ENCODE peak calls at places on chromosome 3, in nine cellular contexts. P is HCT116, L is GM12864, D is adrenal gland, U is RWPE1, M is heart right ventricle, X is testis, T is AG04450, S is bronchial epithelial cell. E is an unnamed sample.

GRCh38 chr3:36679384-36680200 is 84.8 kb downstream of the DCLK3 start:
- DNase-seq in L (no peak), P (peak; percentile 34), M (no peak), U (peak; percentile 59), T (peak; percentile 58), D (no peak), X (no peak), S (peak; percentile 98), E (peak; percentile 72)

GRCh38 chr3:171379281-171379680 is 80.9 kb downstream of the TNIK start:
- DNase-seq in S (no peak), X (peak; percentile 21), D (no peak), U (no peak), M (no peak), T (no peak), P (no peak), L (no peak), E (peak; percentile 3)

GRCh38 chr3:52431459-52432223 is 13.3 kb downstream of the SEMA3G start:
- DNase-seq in P (no peak), D (no peak), M (no peak), U (no peak), S (no peak), L (no peak), X (no peak), T (no peak), E (no peak)

GRCh38 chr3:153394017-153394416 is 232.0 kb downstream of the RAP2B start:
- DNase-seq in T (no peak), D (no peak), L (no peak), S (no peak), X (no peak), P (no peak), U (no peak), M (no peak), E (no peak)

GRCh38 chr3:38124324-38125122 is 12.4 kb downstream of the ACAA1 start:
- DNase-seq in M (no peak), L (no peak), X (no peak), D (no peak), S (no peak), U (no peak), P (no peak), T (no peak), E (no peak)

GRCh38 chr3:71428841-71429609 is 154.5 kb downstream of the FOXP1 start:
- DNase-seq in U (peak; percentile 54), S (peak; percentile 95), M (peak; percentile 21), P (no peak), D (no peak), X (no peak), T (no peak), L (no peak), E (peak; percentile 14)

GRCh38 chr3:21901504-21901903 is 150.5 kb upstream of the ZNF385D start:
- DNase-seq in L (no peak), T (no peak), S (peak; percentile 65), P (no peak), D (no peak), X (no peak), M (no peak), U (no peak), E (no peak)

GRCh38 chr3:157417247-157417646 is 19.4 kb upstream of the PTX3 start:
- DNase-seq in U (no peak), L (no peak), S (no peak), D (no peak), P (no peak), X (no peak), T (no peak), M (no peak), E (no peak)

GRCh38 chr3:21062724-21063436 is 688.1 kb downstream of the ZNF385D start:
- DNase-seq in S (no peak), L (no peak), U (no peak), P (no peak), T (no peak), D (no peak), X (no peak), M (no peak), E (no peak)

GRCh38 chr3:14428087-14429067 is 26.0 kb downstream of the SLC6A6 start:
- DNase-seq in T (no peak), S (no peak), U (no peak), M (no peak), L (no peak), P (no peak), X (no peak), D (peak; percentile 70), E (no peak)

GRCh38 chr3:8952130-8952529 is 11.1 kb downstream of the RAD18 start:
- DNase-seq in S (peak; percentile 53), D (no peak), X (no peak), T (no peak), M (no peak), P (no peak), L (no peak), U (no peak), E (no peak)

GRCh38 chr3:15634671-15635661 is 33.4 kb downstream of the BTD start:
- DNase-seq in M (no peak), T (no peak), D (no peak), P (no peak), U (no peak), X (peak; percentile 36), S (no peak), L (no peak), E (no peak)

GRCh38 chr3:96750094-96750767 is 64.2 kb upstream of the EPHA6 start:
- DNase-seq in L (no peak), S (no peak), P (no peak), D (no peak), T (no peak), M (no peak), X (no peak), U (no peak), E (no peak)

GRCh38 chr3:68997887-68998286 is 15.6 kb downstream of the EOGT start:
- DNase-seq in M (no peak), L (no peak), D (no peak), P (no peak), U (peak; percentile 13), X (no peak), S (peak; percentile 27), T (no peak), E (no peak)
- TF ChIP-seq CTCF in M (no peak), L (no peak), D (no peak), P (peak; percentile 16), U (no peak), X (no peak), S (no peak), T (no peak), E (no peak)

GRCh38 chr3:27521179-27521871 is 37.1 kb upstream of the SLC4A7 start:
- DNase-seq in U (peak; percentile 63), P (no peak), L (no peak), M (no peak), X (no peak), D (no peak), S (peak; percentile 99), T (no peak), E (peak; percentile 72)

GRCh38 chr3:27526614-27527315 is 42.6 kb upstream of the SLC4A7 start:
- DNase-seq in M (no peak), X (no peak), P (no peak), U (no peak), T (no peak), D (no peak), L (no peak), S (no peak), E (no peak)

DNA sequence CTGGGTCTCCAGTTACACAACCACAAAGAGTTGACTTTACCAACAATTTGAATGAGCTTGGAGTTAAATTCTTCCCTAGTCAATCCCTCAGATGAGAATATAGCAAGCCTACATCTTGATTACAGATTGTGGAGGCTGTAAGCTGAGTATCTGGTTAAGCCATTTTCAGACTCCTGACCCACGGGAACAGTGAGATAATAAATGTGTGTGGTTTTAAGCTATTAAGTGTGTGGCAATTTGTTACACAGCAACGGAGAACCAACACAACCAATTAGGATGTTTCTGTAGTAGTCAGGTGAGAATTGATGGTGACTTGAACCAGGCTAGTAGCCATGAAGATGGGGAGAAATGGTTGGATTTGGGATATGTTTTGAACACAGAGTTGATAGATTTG is 37.7 kb upstream of the SLC4A7 start:
- DNase-seq in X (no peak), L (no peak), S (no peak), T (no peak), D (no peak), P (no peak), M (no peak), U (no peak), E (no peak)
- TF ChIP-seq CTCF in X (no peak), L (no peak), S (no peak), T (no peak), D (no peak), P (no peak), M (no peak), U (no peak), E (no peak)

DNA sequence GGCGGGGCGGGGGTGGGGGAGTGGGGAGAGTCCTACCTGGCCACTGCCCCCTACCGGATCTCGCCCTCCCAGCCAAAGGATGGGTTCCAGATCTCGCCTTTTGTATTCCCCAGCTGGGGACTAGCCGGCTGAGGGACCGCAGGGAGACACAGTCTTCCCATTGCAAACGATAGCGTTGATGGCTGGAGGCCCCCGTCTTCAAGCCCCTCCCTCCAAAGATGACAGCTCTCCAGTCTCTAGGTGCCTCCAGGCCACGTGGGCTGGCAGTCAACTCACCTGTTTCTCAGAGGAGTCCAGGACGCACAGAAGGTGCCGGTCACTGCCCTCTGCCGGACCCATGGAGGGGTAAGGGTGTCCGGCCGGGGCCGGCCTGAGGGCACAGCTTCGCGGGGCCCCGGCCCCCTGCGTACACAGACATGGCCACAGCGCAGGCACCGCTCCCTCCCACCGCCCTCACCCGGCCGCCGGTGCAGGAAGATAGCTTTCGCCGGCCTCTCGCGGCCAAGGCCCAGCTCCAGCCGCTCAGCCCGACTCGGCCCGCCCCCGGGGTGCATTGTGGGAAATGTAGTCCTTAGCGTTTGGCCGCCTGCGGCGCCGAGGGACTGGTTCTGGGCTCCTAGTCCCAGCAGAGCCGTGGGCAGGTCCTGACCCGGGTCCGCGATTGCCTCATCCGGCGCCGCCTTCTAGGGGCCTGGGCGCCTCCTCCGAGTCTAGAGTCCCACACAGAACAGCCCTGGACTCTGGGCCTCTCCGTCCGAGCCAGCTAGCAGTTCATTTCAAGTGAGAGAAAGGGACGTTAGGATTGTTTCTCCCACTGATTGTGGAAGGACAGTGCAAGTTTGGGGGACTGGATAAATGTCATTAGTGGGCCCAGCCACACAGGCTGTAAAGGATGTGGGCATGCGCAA is at the start of gene MON1A:
- DNase-seq in L (peak; percentile 69), S (peak; percentile 84), P (peak; percentile 67), M (peak; percentile 98), X (peak; percentile 96), U (peak; percentile 77), D (peak; percentile 96), T (peak; percentile 55), E (peak; percentile 76)
- TF ChIP-seq CTCF in L (peak; percentile 25), S (peak; percentile 47), P (peak; percentile 46), M (peak; percentile 56), X (no peak), U (peak; percentile 49), D (no peak), T (peak; percentile 23), E (peak; percentile 14)

DNA sequence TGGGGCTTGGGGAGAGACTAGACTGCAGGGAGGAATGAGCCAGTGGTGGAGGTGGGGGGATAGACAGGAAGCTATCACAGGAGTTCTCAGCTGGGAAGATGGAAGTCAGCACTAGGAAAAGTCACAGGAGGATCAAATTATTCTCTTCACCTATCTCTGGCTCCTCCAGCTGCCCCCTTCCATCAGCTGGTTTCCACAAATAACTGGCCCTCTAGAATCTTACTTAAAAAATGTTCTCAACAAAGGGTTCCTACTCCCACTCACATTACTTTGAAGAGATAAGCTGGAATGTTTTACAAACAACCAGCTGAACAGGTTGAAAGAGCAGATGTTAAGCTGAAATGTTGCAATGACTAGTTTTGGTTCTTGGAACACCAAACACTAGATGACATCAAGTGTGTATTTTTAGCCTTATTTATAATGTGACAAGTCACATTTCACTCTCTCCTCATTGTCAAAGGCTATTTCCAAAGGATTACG is 102.7 kb upstream of the AADACL2 start:
- DNase-seq in S (peak; percentile 33), T (no peak), U (no peak), L (no peak), M (no peak), P (no peak), X (no peak), D (no peak), E (no peak)
- TF ChIP-seq CTCF in S (no peak), T (no peak), U (no peak), L (no peak), M (no peak), P (no peak), X (no peak), D (no peak), E (no peak)

E was measured in AG09319.